ENCODE peak calls at places on chromosomes 12 and 14, in five cellular contexts. O is pancreas, S is upper lobe of right lung, X is ovary, T is breast epithelium. F is an unnamed sample. For H3K4me1, the result is how much of the 10 kb centered on the place peaks cover.

GRCh38 chr12:115632323-115632722 is 645.2 kb downstream of the MED13L start:
- DNase-seq in O (no peak), S (no peak), X (no peak), T (no peak), F (no peak)

GRCh38 chr12:79687711-79688270 is 3.0 kb downstream of the PAWR start:
- DNase-seq in O (no peak), S (no peak), X (no peak), T (no peak), F (no peak)

GRCh38 chr12:104132351-104132956 is 5.6 kb downstream of the NFYB start:
- DNase-seq in O (no peak), S (no peak), X (no peak), T (no peak), F (no peak)

GRCh38 chr12:45342171-45342570 is 126.3 kb downstream of the ANO6 start:
- DNase-seq in O (no peak), S (no peak), X (no peak), T (no peak), F (no peak)

GRCh38 chr14:41146391-41146790 is 460.3 kb upstream of the LRFN5 start:
- DNase-seq in O (no peak), S (no peak), X (no peak), T (no peak), F (no peak)

GRCh38 chr14:92352158-92352985 is 29.4 kb downstream of the SLC24A4 start:
- DNase-seq in O (no peak), S (no peak), X (no peak), T (no peak), F (no peak)

GRCh38 chr12:54988402-54989054 is 4.0 kb upstream of the TESPA1 start:
- DNase-seq in O (peak), S (peak), X (peak), T (peak), F (peak)

GRCh38 chr12:52439845-52440244 is 5.7 kb upstream of the KRT75 start:
- DNase-seq in O (no peak), S (no peak), X (no peak), T (no peak), F (no peak)

GRCh38 chr14:85572845-85573244 is 42.9 kb downstream of the FLRT2 start:
- DNase-seq in O (no peak), S (no peak), X (no peak), T (no peak), F (no peak)

GRCh38 chr12:130880411-130880885 is 8.6 kb downstream of the RAN start:
- DNase-seq in O (no peak), S (no peak), X (no peak), T (no peak), F (no peak)

GRCh38 chr12:84632556-84632955 is 280.0 kb downstream of the SLC6A15 start:
- DNase-seq in O (no peak), S (no peak), X (no peak), T (no peak), F (no peak)
- H3K4me1 ChIP-seq in O (under half), S (under half), X (under half), T (under half), F (under half)

GRCh38 chr14:75457024-75457390 is 29.2 kb downstream of the JDP2 start:
- DNase-seq in O (no peak), S (no peak), X (no peak), T (no peak), F (no peak)

GRCh38 chr14:75456069-75457023 is 28.5 kb downstream of the JDP2 start:
- DNase-seq in O (no peak), S (no peak), X (no peak), T (no peak), F (no peak)

GRCh38 chr14:75458305-75458704 is 30.5 kb downstream of the JDP2 start:
- DNase-seq in O (no peak), S (no peak), X (no peak), T (no peak), F (no peak)

GRCh38 chr14:75459099-75459741 is 31.4 kb downstream of the JDP2 start:
- DNase-seq in O (peak), S (no peak), X (peak), T (peak), F (peak)

GRCh38 chr14:75457648-75458165 is 29.9 kb downstream of the JDP2 start:
- DNase-seq in O (no peak), S (no peak), X (no peak), T (no peak), F (no peak)
- H3K4me1 ChIP-seq in O (under half), S (under half), X (under half), T (under half), F (under half)

GRCh38 chr12:58414398-58414871 is 473.1 kb downstream of the ATP23 start:
- DNase-seq in O (no peak), S (no peak), X (no peak), T (no peak), F (no peak)
- H3K4me1 ChIP-seq in O (under half), S (under half), X (under half), T (under half), F (under half)

GRCh38 chr14:77027538-77028383 is 747 bp downstream of the IRF2BPL start:
- DNase-seq in O (peak), S (peak), X (peak), T (peak), F (peak)

GRCh38 chr14:77026166-77026929 is 2.2 kb downstream of the IRF2BPL start:
- DNase-seq in O (no peak), S (peak), X (peak), T (no peak), F (peak)

GRCh38 chr14:77026930-77027537 is 1.5 kb downstream of the IRF2BPL start:
- DNase-seq in O (no peak), S (peak), X (peak), T (no peak), F (no peak)

GRCh38 chr14:77024171-77024627 is 4.3 kb downstream of the IRF2BPL start:
- DNase-seq in O (peak), S (no peak), X (peak), T (no peak), F (peak)

DNA sequence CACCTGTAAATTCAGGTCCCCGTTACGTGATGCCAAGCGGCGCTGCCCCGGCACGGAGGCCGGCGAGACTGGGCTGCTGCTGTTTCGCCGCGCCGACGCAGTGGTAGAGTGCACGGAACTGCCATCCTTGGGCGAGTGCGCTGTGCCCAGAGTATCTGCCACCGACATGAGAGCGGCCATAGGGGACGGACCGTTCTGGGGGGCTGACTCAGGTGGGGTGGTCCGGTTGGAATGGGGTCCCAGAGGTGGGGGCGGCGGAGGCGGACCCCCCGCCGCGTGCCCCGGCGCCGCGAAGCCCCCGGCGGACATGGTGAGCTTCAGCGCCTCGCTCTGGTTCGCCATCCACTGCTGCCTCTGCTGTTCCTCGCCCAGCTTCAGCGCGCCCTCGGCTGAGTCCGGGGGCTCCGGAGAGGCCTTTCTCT is 2.8 kb downstream of the IRF2BPL start:
- DNase-seq in O (no peak), S (peak), X (peak), T (no peak), F (peak)
- H3K4me1 ChIP-seq in O (under half), S (half or more), X (under half), T (under half), F (half or more)

DNA sequence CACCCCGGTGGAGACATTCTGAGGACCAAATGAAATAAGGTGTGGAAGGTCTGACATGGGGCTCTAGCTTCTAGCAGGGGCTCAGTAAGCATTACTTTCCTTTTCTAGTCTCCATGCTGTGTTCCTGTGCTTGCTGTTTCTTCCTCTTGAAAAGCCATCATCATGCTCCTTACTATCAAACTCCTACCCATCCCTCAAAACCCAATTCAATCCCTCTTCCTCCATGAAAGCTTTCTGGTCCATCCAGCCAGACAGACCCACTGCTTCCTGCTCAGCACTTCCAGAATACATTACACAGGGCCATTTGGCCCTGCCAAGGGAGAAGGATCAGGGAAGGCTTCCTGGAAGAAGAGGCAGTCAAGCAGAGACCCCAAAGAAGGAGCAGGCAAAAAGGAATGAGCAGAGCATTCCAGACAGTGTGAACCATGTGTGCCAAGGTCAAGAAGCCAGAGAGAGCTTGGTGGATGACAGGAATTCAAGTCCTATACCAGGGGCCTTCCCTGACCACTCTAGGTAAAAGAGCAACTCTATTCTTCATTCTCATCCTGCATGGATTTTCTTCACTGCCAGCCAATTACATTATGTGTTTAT is 59.5 kb downstream of the NUAK1 start:
- DNase-seq in O (no peak), S (no peak), X (no peak), T (no peak), F (no peak)
- H3K4me1 ChIP-seq in O (under half), S (under half), X (under half), T (under half), F (under half)

DNA sequence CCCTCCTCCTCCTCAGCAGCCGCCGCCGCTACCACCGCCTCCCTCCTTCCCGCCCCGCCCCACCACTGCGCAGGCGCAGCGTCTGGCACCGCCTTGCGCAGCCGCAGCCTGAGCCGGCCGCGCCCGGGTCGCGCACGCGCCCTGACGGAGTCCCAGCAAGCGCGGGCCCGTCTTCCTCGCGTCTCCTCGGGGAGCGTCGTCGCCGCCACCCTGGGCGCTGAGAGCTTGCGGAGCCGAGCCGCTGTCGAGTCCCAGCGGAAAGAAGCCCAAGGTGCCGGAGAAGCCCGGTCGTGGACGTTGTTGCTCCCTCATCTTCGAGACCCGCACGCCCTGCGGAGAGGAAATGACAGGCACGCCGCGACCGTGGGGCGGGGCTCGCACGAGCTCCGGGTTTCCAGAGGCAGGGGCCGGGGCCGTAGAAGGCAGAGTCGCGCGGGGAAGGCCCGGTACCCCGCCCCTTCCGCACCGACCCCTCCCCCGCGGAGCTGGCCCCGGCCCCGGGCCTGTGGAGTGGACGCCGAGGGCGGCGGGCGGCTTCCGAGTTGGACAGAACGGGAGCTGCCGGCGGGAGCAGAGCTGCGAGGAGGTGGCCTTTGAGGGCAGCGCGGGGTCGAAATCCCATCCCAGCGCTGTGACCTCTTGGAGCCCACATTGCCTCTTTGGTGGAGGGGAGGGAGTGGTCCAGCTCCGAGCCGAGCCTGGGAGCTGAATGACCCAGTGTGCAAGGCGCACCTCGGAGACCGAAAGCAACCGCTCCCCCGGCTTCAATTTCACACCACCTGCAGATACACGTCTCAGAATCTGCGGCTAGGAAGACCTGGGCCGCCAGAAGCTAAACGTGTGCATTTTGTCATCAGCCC is 469 bp upstream of the RAB35 start:
- DNase-seq in O (peak), S (peak), X (peak), T (peak), F (peak)
- H3K4me1 ChIP-seq in O (under half), S (under half), X (under half), T (under half), F (under half)

DNA sequence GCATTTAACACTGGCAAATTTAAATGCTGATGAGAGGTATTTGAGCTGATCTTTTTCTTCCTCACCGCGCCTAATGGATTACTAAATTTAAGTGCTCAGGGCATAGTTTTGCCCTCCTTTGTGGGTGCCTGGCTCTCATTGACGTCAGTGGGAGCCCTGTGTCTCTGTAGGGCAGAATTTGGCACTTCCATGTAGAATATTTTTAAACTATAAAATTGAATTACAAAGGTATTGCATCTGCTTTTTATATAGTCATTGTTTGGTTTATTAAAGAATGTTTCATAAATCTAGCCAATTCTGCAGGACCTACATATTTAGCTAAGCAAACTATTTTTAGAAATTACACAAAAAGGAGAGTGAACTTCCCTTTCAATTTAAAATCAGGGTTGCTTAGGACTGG is 444.8 kb downstream of the AEBP2 start:
- DNase-seq in O (no peak), S (no peak), X (no peak), T (no peak), F (no peak)
- H3K4me1 ChIP-seq in O (under half), S (under half), X (under half), T (under half), F (under half)

F was measured in thyroid gland.